ENCODE peak calls at places on chromosome 20, in five cellular contexts. D is colonic mucosa, X is heart right ventricle, H is fibroblast of lung, Y is A549. I is an unnamed sample.

GRCh38 chr20:44129996-44130718 is 56.8 kb downstream of the JPH2 start:
- DNase-seq in X (no peak), D (no peak), Y (no peak), H (no peak), I (peak; percentile 50)

GRCh38 chr20:42565106-42565990 is 624.4 kb downstream of the PTPRT start:
- DNase-seq in D (no peak), X (no peak), Y (no peak), H (no peak), I (peak; percentile 14)

GRCh38 chr20:42901689-42902518 is 287.8 kb downstream of the PTPRT start:
- DNase-seq in Y (no peak), X (peak; percentile 38), H (no peak), D (peak; percentile 18), I (no peak)

GRCh38 chr20:58714340-58714922 is 21.8 kb downstream of the NPEPL1 start:
- DNase-seq in D (peak; percentile 13), Y (no peak), H (no peak), X (no peak), I (peak; percentile 45)

GRCh38 chr20:57395111-57395959 is 4.1 kb downstream of the RBM38 start:
- DNase-seq in Y (no peak), H (peak; percentile 50), X (peak; percentile 80), D (no peak), I (peak; percentile 77)

GRCh38 chr20:32820000-32820697 is 395 bp downstream of the MAPRE1 start:
- DNase-seq in Y (peak; percentile 67), X (no peak), H (peak; percentile 42), D (peak; percentile 74), I (peak; percentile 95)

GRCh38 chr20:43534791-43535350 is 24.0 kb upstream of the SGK2 start:
- DNase-seq in X (no peak), D (no peak), H (no peak), Y (no peak), I (no peak)

GRCh38 chr20:60295214-60295613 is 337.0 kb downstream of the CDH26 start:
- DNase-seq in H (no peak), D (no peak), X (no peak), Y (no peak), I (no peak)

GRCh38 chr20:10277616-10278015 is 59.0 kb downstream of the SNAP25 start:
- DNase-seq in D (no peak), X (no peak), H (no peak), Y (no peak), I (no peak)

GRCh38 chr20:63333241-63333836 is 27.8 kb downstream of the CHRNA4 start:
- DNase-seq in H (no peak), X (peak; percentile 11), Y (no peak), D (no peak), I (no peak)

GRCh38 chr20:36267605-36268500 is 31.6 kb downstream of the AAR2 start:
- DNase-seq in H (no peak), Y (no peak), X (no peak), D (no peak), I (no peak)

GRCh38 chr20:59455392-59456341 is 148.7 kb upstream of the PHACTR3 start:
- DNase-seq in H (peak; percentile 8), D (peak; percentile 23), Y (peak; percentile 33), X (peak; percentile 28), I (peak; percentile 67)

GRCh38 chr20:13554706-13555105 is 84.0 kb downstream of the TASP1 start:
- DNase-seq in Y (peak; percentile 17), D (no peak), X (no peak), H (peak; percentile 34), I (no peak)

GRCh38 chr20:10524034-10524476 is 89.0 kb downstream of the SLX4IP start:
- DNase-seq in Y (no peak), D (no peak), X (peak; percentile 48), H (peak; percentile 47), I (peak; percentile 79)

GRCh38 chr20:23832775-23833508 is 6.4 kb upstream of the CST2 start:
- DNase-seq in D (no peak), X (no peak), H (no peak), Y (no peak), I (no peak)

GRCh38 chr20:63835031-63835858 is 4.2 kb upstream of the ZBTB46 start:
- DNase-seq in D (peak; percentile 88), H (peak; percentile 98), X (peak; percentile 87), Y (peak; percentile 93), I (peak; percentile 98)

GRCh38 chr20:49278817-49279676 is 1.2 kb upstream of the ZNFX1 start:
- DNase-seq in Y (peak; percentile 54), D (peak; percentile 24), X (peak; percentile 8), H (no peak), I (peak; percentile 46)

GRCh38 chr20:50788045-50788867 is 6.6 kb upstream of the BCAS4 start:
- DNase-seq in Y (peak; percentile 90), H (peak; percentile 85), X (no peak), D (no peak), I (peak; percentile 56)

GRCh38 chr20:23192469-23192868 is 106.3 kb upstream of the CD93 start:
- DNase-seq in D (no peak), Y (no peak), H (no peak), X (no peak), I (no peak)

DNA sequence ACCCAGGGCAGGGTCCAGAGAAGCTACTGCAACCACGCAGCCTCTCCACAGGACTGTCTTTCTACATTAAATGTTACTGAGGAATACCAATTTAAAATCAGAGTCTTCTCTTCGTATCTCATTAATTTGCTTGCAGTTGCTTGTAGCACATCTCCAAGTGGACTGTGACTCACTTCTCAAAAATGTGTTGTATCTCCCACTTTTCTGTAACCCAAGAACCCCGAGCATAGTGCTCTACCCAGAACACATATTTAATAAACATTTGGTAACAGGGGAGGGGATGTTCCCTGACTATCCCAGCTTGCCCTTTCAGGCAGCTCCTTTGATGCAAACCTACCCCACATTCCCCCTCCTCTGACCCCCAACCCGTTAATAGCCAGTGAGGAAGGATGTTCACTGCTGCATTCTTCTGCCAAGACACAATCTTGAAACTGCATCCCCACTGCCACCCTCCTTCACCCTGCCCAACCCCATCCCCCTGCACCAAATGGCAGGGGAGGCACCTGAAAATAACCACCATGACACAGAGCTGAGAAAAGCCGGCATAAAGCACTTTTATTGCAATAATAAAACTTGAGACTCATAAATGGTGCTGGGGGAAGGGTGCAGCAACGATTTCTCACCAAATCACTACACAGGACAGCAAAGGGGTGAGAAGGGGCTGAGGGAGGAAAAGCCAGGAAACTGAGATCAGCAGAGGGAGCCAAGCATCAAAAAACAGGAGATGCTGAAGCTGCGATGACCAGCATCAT is 24.2 kb downstream of the FKBP1A start:
- DNase-seq in Y (no peak), D (no peak), X (no peak), H (peak; percentile 66), I (no peak)
- TF ChIP-seq CTCF in Y (no peak), D (no peak), X (no peak), H (peak; percentile 2), I (no peak)

GRCh38 chr20:3679749-3680700 is 1.8 kb downstream of the ADAM33 start:
- DNase-seq in X (peak; percentile 58), Y (no peak), H (peak; percentile 69), D (peak; percentile 41), I (peak; percentile 69)
- H3K27ac ChIP-seq in X (peak overlapping the region; percentile 56), Y (no peak overlapping the region), H (peak overlapping the region; percentile 55), D (peak overlapping the region; percentile 53), I (no peak overlapping the region)

GRCh38 chr20:39111359-39112195 is 149.4 kb downstream of the DHX35 start:
- DNase-seq in D (no peak), X (no peak), H (no peak), Y (no peak), I (no peak)

GRCh38 chr20:39109933-39110818 is 148.0 kb downstream of the DHX35 start:
- DNase-seq in X (no peak), H (no peak), Y (no peak), D (no peak), I (peak; percentile 85)

GRCh38 chr20:39108746-39109145 is 146.6 kb downstream of the DHX35 start:
- DNase-seq in X (no peak), Y (peak; percentile 17), H (no peak), D (no peak), I (no peak)

GRCh38 chr20:39110819-39111136 is 148.6 kb downstream of the DHX35 start:
- DNase-seq in D (no peak), H (no peak), Y (no peak), X (no peak), I (no peak)

GRCh38 chr20:39112196-39112743 is 150.1 kb downstream of the DHX35 start:
- DNase-seq in H (peak; percentile 39), Y (peak; percentile 66), D (no peak), X (peak; percentile 24), I (peak; percentile 88)
- TF ChIP-seq CTCF in H (peak; percentile 40), Y (peak; percentile 76), D (peak; percentile 28), X (peak; percentile 74), I (peak; percentile 89)

DNA sequence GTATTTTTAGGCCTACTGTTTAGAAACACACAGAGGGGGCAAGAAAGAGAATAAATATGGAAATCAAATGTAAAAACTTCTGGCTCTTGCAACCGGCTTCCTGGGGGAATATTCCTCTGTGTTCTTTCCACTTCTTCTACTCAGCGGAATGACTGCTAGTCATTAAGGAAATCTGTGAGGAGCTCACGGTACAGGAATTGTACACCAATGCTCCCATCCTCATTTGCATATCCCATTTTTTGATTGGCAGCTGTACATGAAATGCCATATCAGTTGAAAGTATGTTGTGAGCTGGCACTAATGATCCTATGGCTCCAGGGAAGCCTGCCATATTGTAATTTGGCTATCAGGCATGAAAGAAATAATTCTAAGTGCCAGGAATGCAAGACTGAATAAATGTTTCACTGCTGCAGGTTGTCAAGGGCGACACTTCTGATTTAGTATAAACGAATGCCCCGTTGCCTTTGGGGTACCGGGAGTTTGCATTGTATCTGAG is 207.4 kb downstream of the ZNF217 start:
- DNase-seq in D (no peak), H (no peak), Y (no peak), X (no peak), I (no peak)
- H3K27ac ChIP-seq in D (no peak overlapping the region), H (no peak overlapping the region), Y (no peak overlapping the region), X (no peak overlapping the region), I (no peak overlapping the region)

GRCh38 chr20:34705383-34706021 is 1.4 kb downstream of the TP53INP2 start:
- DNase-seq in D (peak; percentile 80), X (peak; percentile 41), H (peak; percentile 21), Y (peak; percentile 65), I (peak; percentile 62)

GRCh38 chr20:34704177-34705007 is at the start of gene TP53INP2:
- DNase-seq in H (peak; percentile 94), D (peak; percentile 96), Y (peak; percentile 89), X (peak; percentile 94), I (peak; percentile 97)

GRCh38 chr20:34705008-34705382 is 851 bp downstream of the TP53INP2 start:
- DNase-seq in X (no peak), D (no peak), H (no peak), Y (no peak), I (no peak)

GRCh38 chr20:34703061-34703572 is 1.0 kb upstream of the TP53INP2 start:
- DNase-seq in X (no peak), H (no peak), Y (no peak), D (no peak), I (no peak)

DNA sequence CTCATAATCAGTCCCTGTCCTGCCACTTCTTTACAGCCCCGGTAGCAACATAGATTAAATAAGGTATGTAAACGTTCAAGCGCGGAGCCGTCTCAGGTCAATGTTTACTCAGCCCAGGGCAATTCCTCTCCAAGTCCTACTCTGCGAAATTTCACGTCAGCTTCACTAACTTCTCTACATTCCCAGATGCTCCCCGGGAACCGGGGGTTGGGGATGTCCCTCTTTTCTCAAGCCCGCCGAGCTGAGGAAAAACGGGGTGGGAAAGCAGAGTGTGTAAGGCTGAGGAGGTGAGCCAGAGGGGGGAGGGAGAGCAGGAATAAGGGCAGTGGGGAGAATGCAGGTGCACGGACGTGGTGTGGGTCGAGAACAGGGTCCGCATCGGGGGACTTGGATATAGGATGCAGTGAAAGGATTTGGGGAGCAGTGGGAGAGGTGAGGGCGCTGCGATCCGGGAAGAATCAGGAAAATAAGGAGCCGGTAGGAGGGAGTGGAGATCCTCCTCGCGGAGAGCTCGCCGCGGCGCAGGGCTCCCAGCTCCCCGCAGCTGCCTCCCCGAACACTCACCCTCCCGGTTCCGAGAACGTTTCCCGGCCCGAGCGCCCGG is 469 bp upstream of the TP53INP2 start:
- DNase-seq in D (peak; percentile 63), H (peak; percentile 18), Y (no peak), X (no peak), I (peak; percentile 66)
- TF ChIP-seq CTCF in D (no peak), H (no peak), Y (no peak), X (no peak), I (peak; percentile 39)

I was measured in endodermal cell.